ENCODE peak calls at places on chromosomes 12 and 14, in nine cellular contexts. One of them, this sample, is unnamed.

GRCh38 chr14:45649051-45649450 is 396.0 kb upstream of the MIS18BP1 start:
- DNase-seq in sigmoid colon: no peak
- DNase-seq in HepG2: no peak
- DNase-seq in stomach: no peak
- DNase-seq in GM12891: no peak
- DNase-seq in prostate gland: no peak
- DNase-seq in K562: no peak
- DNase-seq in transverse colon: no peak
- DNase-seq in SK-N-SH: no peak
- DNase-seq in this sample: no peak

GRCh38 chr12:96107236-96107635 is 71.8 kb upstream of the LTA4H start:
- DNase-seq in sigmoid colon: no peak
- DNase-seq in HepG2: no peak
- DNase-seq in stomach: no peak
- DNase-seq in GM12891: no peak
- DNase-seq in prostate gland: no peak
- DNase-seq in K562: no peak
- DNase-seq in transverse colon: no peak
- DNase-seq in SK-N-SH: peak
- DNase-seq in this sample: no peak

GRCh38 chr12:123621619-123622530 is 11.6 kb downstream of the EIF2B1 start:
- DNase-seq in sigmoid colon: no peak
- DNase-seq in HepG2: no peak
- DNase-seq in stomach: no peak
- DNase-seq in GM12891: no peak
- DNase-seq in prostate gland: no peak
- DNase-seq in K562: no peak
- DNase-seq in transverse colon: no peak
- DNase-seq in SK-N-SH: no peak
- DNase-seq in this sample: no peak

GRCh38 chr14:32711103-32711680 is 227.5 kb upstream of the NPAS3 start:
- DNase-seq in sigmoid colon: no peak
- DNase-seq in HepG2: peak
- DNase-seq in stomach: no peak
- DNase-seq in GM12891: no peak
- DNase-seq in prostate gland: peak
- DNase-seq in K562: peak
- DNase-seq in transverse colon: no peak
- DNase-seq in SK-N-SH: peak
- DNase-seq in this sample: no peak

GRCh38 chr12:46382425-46382973 is 9.9 kb upstream of the SLC38A2 start:
- DNase-seq in sigmoid colon: no peak
- DNase-seq in HepG2: no peak
- DNase-seq in stomach: no peak
- DNase-seq in GM12891: no peak
- DNase-seq in prostate gland: no peak
- DNase-seq in K562: no peak
- DNase-seq in transverse colon: no peak
- DNase-seq in SK-N-SH: no peak
- DNase-seq in this sample: no peak

GRCh38 chr14:104206281-104206904 is 68.0 kb downstream of the KIF26A start:
- DNase-seq in sigmoid colon: no peak
- DNase-seq in HepG2: peak
- DNase-seq in stomach: peak
- DNase-seq in GM12891: no peak
- DNase-seq in prostate gland: no peak
- DNase-seq in K562: no peak
- DNase-seq in transverse colon: peak
- DNase-seq in SK-N-SH: peak
- DNase-seq in this sample: no peak

GRCh38 chr14:31388687-31389413 is 31.5 kb downstream of the HEATR5A start:
- DNase-seq in sigmoid colon: no peak
- DNase-seq in HepG2: no peak
- DNase-seq in stomach: no peak
- DNase-seq in GM12891: no peak
- DNase-seq in prostate gland: no peak
- DNase-seq in K562: no peak
- DNase-seq in transverse colon: no peak
- DNase-seq in SK-N-SH: no peak
- DNase-seq in this sample: no peak

GRCh38 chr12:49925433-49926194 is 21.9 kb upstream of the FAIM2 start:
- DNase-seq in sigmoid colon: no peak
- DNase-seq in HepG2: no peak
- DNase-seq in stomach: no peak
- DNase-seq in GM12891: no peak
- DNase-seq in prostate gland: no peak
- DNase-seq in K562: no peak
- DNase-seq in transverse colon: no peak
- DNase-seq in SK-N-SH: no peak
- DNase-seq in this sample: no peak

GRCh38 chr14:102853703-102854396 is 68.6 kb upstream of the AMN start:
- DNase-seq in sigmoid colon: no peak
- DNase-seq in HepG2: no peak
- DNase-seq in stomach: no peak
- DNase-seq in GM12891: no peak
- DNase-seq in prostate gland: no peak
- DNase-seq in K562: no peak
- DNase-seq in transverse colon: no peak
- DNase-seq in SK-N-SH: no peak
- DNase-seq in this sample: peak

GRCh38 chr12:109557200-109557599 is 16.1 kb downstream of the MMAB start:
- DNase-seq in sigmoid colon: no peak
- DNase-seq in HepG2: no peak
- DNase-seq in stomach: no peak
- DNase-seq in GM12891: no peak
- DNase-seq in prostate gland: no peak
- DNase-seq in K562: no peak
- DNase-seq in transverse colon: no peak
- DNase-seq in SK-N-SH: no peak
- DNase-seq in this sample: no peak

GRCh38 chr14:38951451-38951850 is 151.6 kb downstream of the SEC23A start:
- DNase-seq in sigmoid colon: no peak
- DNase-seq in HepG2: no peak
- DNase-seq in stomach: no peak
- DNase-seq in GM12891: no peak
- DNase-seq in prostate gland: no peak
- DNase-seq in K562: no peak
- DNase-seq in transverse colon: no peak
- DNase-seq in SK-N-SH: no peak
- DNase-seq in this sample: no peak

GRCh38 chr12:19220861-19221466 is 91.4 kb downstream of the PLEKHA5 start:
- DNase-seq in sigmoid colon: no peak
- DNase-seq in HepG2: no peak
- DNase-seq in stomach: no peak
- DNase-seq in GM12891: no peak
- DNase-seq in prostate gland: no peak
- DNase-seq in K562: no peak
- DNase-seq in transverse colon: no peak
- DNase-seq in SK-N-SH: no peak
- DNase-seq in this sample: no peak

GRCh38 chr12:12482959-12483358 is 79.7 kb downstream of the DUSP16 start:
- DNase-seq in sigmoid colon: no peak
- DNase-seq in HepG2: no peak
- DNase-seq in stomach: no peak
- DNase-seq in GM12891: no peak
- DNase-seq in prostate gland: no peak
- DNase-seq in K562: no peak
- DNase-seq in transverse colon: no peak
- DNase-seq in SK-N-SH: no peak
- DNase-seq in this sample: peak

GRCh38 chr14:22047105-22047504 is 373.5 kb upstream of the OR4E1 start:
- DNase-seq in sigmoid colon: no peak
- DNase-seq in HepG2: peak
- DNase-seq in stomach: no peak
- DNase-seq in GM12891: no peak
- DNase-seq in prostate gland: no peak
- DNase-seq in K562: no peak
- DNase-seq in transverse colon: no peak
- DNase-seq in SK-N-SH: no peak
- DNase-seq in this sample: peak

DNA sequence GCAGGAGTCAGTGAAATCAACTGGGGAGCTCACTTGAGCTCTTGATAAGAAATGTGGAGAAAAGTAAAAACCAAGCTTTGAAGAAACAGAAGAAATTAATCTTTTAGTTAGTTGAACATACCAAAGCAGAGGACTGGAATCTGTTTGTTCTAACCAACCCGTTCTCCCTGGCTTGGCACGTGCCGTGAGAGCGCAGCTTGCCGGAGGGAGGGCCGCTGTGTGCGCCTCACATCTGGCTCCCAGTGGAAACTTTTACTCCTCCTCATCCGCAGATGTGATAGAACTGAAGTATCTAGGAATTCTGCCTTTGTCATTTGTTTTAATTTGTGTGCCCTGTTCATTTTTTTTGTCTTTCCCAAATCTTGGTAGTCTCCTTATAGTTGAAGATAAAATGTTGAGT is 64.9 kb downstream of the DDX51 start:
- DNase-seq in sigmoid colon: no peak
- DNase-seq in HepG2: no peak
- DNase-seq in stomach: no peak
- DNase-seq in GM12891: no peak
- DNase-seq in prostate gland: no peak
- DNase-seq in K562: no peak
- DNase-seq in transverse colon: no peak
- DNase-seq in SK-N-SH: no peak
- DNase-seq in this sample: no peak
- TF ChIP-seq POLR2AphosphoS5 in sigmoid colon: peak
- TF ChIP-seq POLR2AphosphoS5 in HepG2: no peak
- TF ChIP-seq POLR2AphosphoS5 in stomach: no peak
- TF ChIP-seq POLR2AphosphoS5 in GM12891: no peak
- TF ChIP-seq POLR2AphosphoS5 in prostate gland: no peak
- TF ChIP-seq POLR2AphosphoS5 in K562: no peak
- TF ChIP-seq POLR2AphosphoS5 in transverse colon: no peak
- TF ChIP-seq POLR2AphosphoS5 in SK-N-SH: no peak
- TF ChIP-seq POLR2AphosphoS5 in this sample: no peak

GRCh38 chr12:6979453-6979852 is 8.7 kb downstream of the EMG1 start:
- DNase-seq in sigmoid colon: no peak
- DNase-seq in HepG2: no peak
- DNase-seq in stomach: no peak
- DNase-seq in GM12891: no peak
- DNase-seq in prostate gland: no peak
- DNase-seq in K562: no peak
- DNase-seq in transverse colon: no peak
- DNase-seq in SK-N-SH: no peak
- DNase-seq in this sample: no peak

GRCh38 chr12:6978188-6978986 is 7.7 kb downstream of the EMG1 start:
- DNase-seq in sigmoid colon: no peak
- DNase-seq in HepG2: no peak
- DNase-seq in stomach: no peak
- DNase-seq in GM12891: no peak
- DNase-seq in prostate gland: peak
- DNase-seq in K562: no peak
- DNase-seq in transverse colon: no peak
- DNase-seq in SK-N-SH: no peak
- DNase-seq in this sample: no peak

GRCh38 chr12:6977653-6978052 is 6.9 kb downstream of the EMG1 start:
- DNase-seq in sigmoid colon: no peak
- DNase-seq in HepG2: no peak
- DNase-seq in stomach: no peak
- DNase-seq in GM12891: no peak
- DNase-seq in prostate gland: no peak
- DNase-seq in K562: no peak
- DNase-seq in transverse colon: no peak
- DNase-seq in SK-N-SH: no peak
- DNase-seq in this sample: no peak

GRCh38 chr12:6980075-6980474 is 9.4 kb downstream of the EMG1 start:
- DNase-seq in sigmoid colon: no peak
- DNase-seq in HepG2: no peak
- DNase-seq in stomach: no peak
- DNase-seq in GM12891: no peak
- DNase-seq in prostate gland: no peak
- DNase-seq in K562: no peak
- DNase-seq in transverse colon: no peak
- DNase-seq in SK-N-SH: no peak
- DNase-seq in this sample: no peak

DNA sequence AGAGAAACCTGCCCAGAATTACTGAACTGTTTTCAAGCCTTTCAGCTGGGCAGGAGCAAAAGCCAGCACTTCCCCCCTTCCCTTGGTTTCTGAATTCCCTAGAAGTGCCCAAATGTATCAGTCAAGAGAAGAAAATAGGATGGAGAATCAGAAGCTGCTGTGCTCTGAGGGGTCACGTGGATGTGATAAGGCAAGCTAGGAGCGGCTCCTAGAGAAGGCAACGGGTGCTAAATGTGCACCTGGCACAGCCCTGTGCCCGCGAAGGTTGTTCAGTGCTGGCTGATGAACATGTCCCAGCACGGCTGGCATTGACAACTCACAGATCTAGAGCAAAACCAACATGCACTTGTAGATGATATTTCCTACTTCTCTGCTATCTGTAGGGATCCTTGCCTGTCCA is 8.3 kb downstream of the EMG1 start:
- DNase-seq in sigmoid colon: no peak
- DNase-seq in HepG2: no peak
- DNase-seq in stomach: no peak
- DNase-seq in GM12891: no peak
- DNase-seq in prostate gland: no peak
- DNase-seq in K562: no peak
- DNase-seq in transverse colon: no peak
- DNase-seq in SK-N-SH: no peak
- DNase-seq in this sample: no peak
- TF ChIP-seq POLR2AphosphoS5 in sigmoid colon: no peak
- TF ChIP-seq POLR2AphosphoS5 in HepG2: no peak
- TF ChIP-seq POLR2AphosphoS5 in stomach: no peak
- TF ChIP-seq POLR2AphosphoS5 in GM12891: no peak
- TF ChIP-seq POLR2AphosphoS5 in prostate gland: no peak
- TF ChIP-seq POLR2AphosphoS5 in K562: no peak
- TF ChIP-seq POLR2AphosphoS5 in transverse colon: no peak
- TF ChIP-seq POLR2AphosphoS5 in SK-N-SH: no peak
- TF ChIP-seq POLR2AphosphoS5 in this sample: peak

GRCh38 chr14:72450473-72451044 is 443.3 kb downstream of the DPF3 start:
- DNase-seq in sigmoid colon: no peak
- DNase-seq in HepG2: no peak
- DNase-seq in stomach: no peak
- DNase-seq in GM12891: no peak
- DNase-seq in prostate gland: no peak
- DNase-seq in K562: no peak
- DNase-seq in transverse colon: no peak
- DNase-seq in SK-N-SH: no peak
- DNase-seq in this sample: no peak
- TF ChIP-seq POLR2AphosphoS5 in sigmoid colon: no peak
- TF ChIP-seq POLR2AphosphoS5 in HepG2: no peak
- TF ChIP-seq POLR2AphosphoS5 in stomach: no peak
- TF ChIP-seq POLR2AphosphoS5 in GM12891: no peak
- TF ChIP-seq POLR2AphosphoS5 in prostate gland: no peak
- TF ChIP-seq POLR2AphosphoS5 in K562: no peak
- TF ChIP-seq POLR2AphosphoS5 in transverse colon: peak
- TF ChIP-seq POLR2AphosphoS5 in SK-N-SH: no peak
- TF ChIP-seq POLR2AphosphoS5 in this sample: no peak

DNA sequence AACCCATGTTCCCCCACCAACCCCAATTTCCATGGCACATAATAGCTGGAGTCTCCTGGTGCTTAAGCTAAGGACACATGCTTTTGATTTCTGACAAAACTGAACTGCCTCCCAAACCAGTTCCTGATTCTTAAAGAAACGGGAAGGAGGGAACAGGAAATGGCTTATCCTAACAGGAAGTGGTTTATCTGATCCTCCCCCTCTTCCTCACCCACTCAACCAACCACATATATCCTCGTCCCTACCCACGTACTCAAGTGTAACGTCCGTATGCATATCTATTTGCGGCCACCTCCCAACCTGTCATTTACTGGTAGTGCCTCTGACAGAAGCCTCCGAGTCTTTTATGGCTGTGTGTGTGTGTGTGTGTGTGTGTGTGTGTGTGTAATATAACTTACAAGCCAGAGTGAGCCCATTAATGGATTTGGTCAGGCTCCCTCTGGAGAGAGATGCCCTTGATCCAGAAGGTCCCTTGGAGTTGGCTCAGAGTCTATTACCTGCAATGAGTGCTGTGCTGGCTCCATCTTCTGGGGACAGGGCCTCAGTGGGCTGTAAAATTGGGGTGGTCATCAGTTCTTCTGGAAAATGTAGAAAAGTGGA is 7.7 kb downstream of the DAZAP2 start:
- DNase-seq in sigmoid colon: no peak
- DNase-seq in HepG2: no peak
- DNase-seq in stomach: no peak
- DNase-seq in GM12891: no peak
- DNase-seq in prostate gland: no peak
- DNase-seq in K562: peak
- DNase-seq in transverse colon: peak
- DNase-seq in SK-N-SH: peak
- DNase-seq in this sample: peak
- TF ChIP-seq POLR2AphosphoS5 in sigmoid colon: peak
- TF ChIP-seq POLR2AphosphoS5 in HepG2: no peak
- TF ChIP-seq POLR2AphosphoS5 in stomach: no peak
- TF ChIP-seq POLR2AphosphoS5 in GM12891: peak
- TF ChIP-seq POLR2AphosphoS5 in prostate gland: no peak
- TF ChIP-seq POLR2AphosphoS5 in K562: peak
- TF ChIP-seq POLR2AphosphoS5 in transverse colon: peak
- TF ChIP-seq POLR2AphosphoS5 in SK-N-SH: no peak
- TF ChIP-seq POLR2AphosphoS5 in this sample: peak

This sample was measured in HL-60.